ENCODE peak calls at places on chromosomes 13 and 19, in seven cellular contexts. L is A549; C is prostate gland; P is fibroblast of the aortic adventitia; K is activated CD4-positive, alpha-beta T cell treated with anti-CD3 and anti-CD28 coated beads for 48 hours; D is Daoy; S is LHCN-M2. H is an unnamed sample.

GRCh38 chr13:29749401-29750177 is 100.8 kb downstream of the UBL3 start:
- DNase-seq in L (no peak), C (no peak), P (peak; percentile 39), K (no peak), D (peak; percentile 60), S (peak; percentile 2), H (no peak)

GRCh38 chr13:100274942-100275506 is 186.1 kb downstream of the PCCA start:
- DNase-seq in L (no peak), C (no peak), P (no peak), K (no peak), D (peak; percentile 51), S (no peak), H (no peak)

GRCh38 chr13:49366841-49367240 is 77.0 kb downstream of the CAB39L start:
- DNase-seq in L (no peak), C (no peak), P (peak; percentile 64), K (no peak), D (no peak), S (no peak), H (no peak)

GRCh38 chr13:113547248-113547971 is 37.1 kb upstream of the TFDP1 start:
- DNase-seq in L (no peak), C (no peak), P (peak; percentile 75), K (no peak), D (peak; percentile 74), S (no peak), H (peak; percentile 82)

GRCh38 chr13:111908391-111908790 is 158.6 kb upstream of the SOX1 start:
- DNase-seq in L (no peak), C (no peak), P (no peak), K (no peak), D (no peak), S (no peak), H (peak; percentile 84)

GRCh38 chr13:43331676-43332075 is 308.3 kb downstream of the DNAJC15 start:
- DNase-seq in L (no peak), C (peak; percentile 28), P (peak; percentile 60), K (no peak), D (no peak), S (no peak), H (no peak)

GRCh38 chr19:1690570-1691307 is 38.3 kb upstream of the TCF3 start:
- DNase-seq in L (no peak), C (no peak), P (no peak), K (peak; percentile 68), D (peak; percentile 87), S (no peak), H (no peak)

GRCh38 chr19:50341091-50341564 is 12.0 kb upstream of the KCNC3 start:
- DNase-seq in L (no peak), C (no peak), P (no peak), K (no peak), D (no peak), S (no peak), H (no peak)

GRCh38 chr19:38264486-38265212 is at the start of gene SPINT2:
- DNase-seq in L (peak; percentile 84), C (no peak), P (no peak), K (peak; percentile 63), D (no peak), S (no peak), H (no peak)

GRCh38 chr13:105170438-105170837 is 1365.0 kb downstream of the EFNB2 start:
- DNase-seq in L (no peak), C (no peak), P (no peak), K (no peak), D (no peak), S (no peak), H (no peak)

GRCh38 chr19:49506575-49507105 is 5.8 kb upstream of the FCGRT start:
- DNase-seq in L (peak; percentile 80), C (no peak), P (peak; percentile 47), K (peak; percentile 82), D (peak; percentile 70), S (peak; percentile 52), H (no peak)

GRCh38 chr13:34748078-34748477 is 194.0 kb upstream of the NBEA start:
- DNase-seq in L (no peak), C (peak; percentile 26), P (peak; percentile 84), K (no peak), D (no peak), S (no peak), H (no peak)

GRCh38 chr19:16051254-16052025 is 24.9 kb upstream of the TPM4 start:
- DNase-seq in L (no peak), C (no peak), P (peak; percentile 37), K (peak; percentile 57), D (no peak), S (peak; percentile 41), H (no peak)

GRCh38 chr13:59337070-59337469 is 826.7 kb downstream of the DIAPH3 start:
- DNase-seq in L (no peak), C (no peak), P (no peak), K (no peak), D (no peak), S (no peak), H (no peak)

GRCh38 chr19:48878219-48879024 is 6.2 kb downstream of the PPP1R15A start:
- DNase-seq in L (no peak), C (no peak), P (peak; percentile 97), K (no peak), D (no peak), S (no peak), H (no peak)

GRCh38 chr13:85828094-85828684 is 29.0 kb upstream of the SLITRK6 start:
- DNase-seq in L (peak; percentile 1), C (no peak), P (peak; percentile 36), K (no peak), D (peak; percentile 1), S (peak; percentile 3), H (no peak)

GRCh38 chr19:11130824-11131455 is 24.6 kb downstream of the SPC24 start:
- DNase-seq in L (peak; percentile 80), C (peak; percentile 70), P (peak; percentile 63), K (peak; percentile 82), D (peak; percentile 79), S (peak; percentile 79), H (no peak)

GRCh38 chr13:93305886-93306285 is 79.3 kb downstream of the GPC6 start:
- DNase-seq in L (no peak), C (no peak), P (peak; percentile 15), K (no peak), D (no peak), S (no peak), H (no peak)

GRCh38 chr19:609001-609340 is 19.3 kb downstream of the HCN2 start:
- DNase-seq in L (no peak), C (no peak), P (no peak), K (no peak), D (peak; percentile 76), S (peak; percentile 58), H (no peak)

GRCh38 chr19:42634409-42635232 is 39.9 kb upstream of the CEACAM8 start:
- DNase-seq in L (peak; percentile 73), C (no peak), P (peak; percentile 31), K (peak; percentile 71), D (peak; percentile 29), S (peak; percentile 13), H (no peak)

GRCh38 chr19:39499082-39499642 is 415 bp downstream of the DLL3 start:
- DNase-seq in L (no peak), C (no peak), P (no peak), K (peak; percentile 42), D (peak; percentile 50), S (peak; percentile 12), H (no peak)

GRCh38 chr13:29753593-29754485 is 96.6 kb downstream of the UBL3 start:
- DNase-seq in L (no peak), C (no peak), P (peak; percentile 47), K (no peak), D (no peak), S (no peak), H (no peak)

GRCh38 chr13:43953370-43953769 is 73.7 kb downstream of the LACC1 start:
- DNase-seq in L (no peak), C (no peak), P (no peak), K (no peak), D (peak; percentile 10), S (no peak), H (no peak)

GRCh38 chr19:3073931-3074595 is 11.8 kb upstream of the TLE5 start:
- DNase-seq in L (no peak), C (no peak), P (no peak), K (no peak), D (peak; percentile 59), S (peak; percentile 41), H (no peak)

GRCh38 chr19:58361900-58362271 is 665 bp downstream of the ZNF497 start:
- DNase-seq in L (peak; percentile 87), C (peak; percentile 15), P (no peak), K (peak; percentile 74), D (peak; percentile 67), S (peak; percentile 54), H (no peak)

GRCh38 chr13:113883314-113883811 is 19.5 kb upstream of the GAS6 start:
- DNase-seq in L (no peak), C (no peak), P (no peak), K (no peak), D (no peak), S (no peak), H (peak; percentile 75)

GRCh38 chr19:28615966-28616365 is 597.0 kb downstream of the UQCRFS1 start:
- DNase-seq in L (no peak), C (no peak), P (no peak), K (no peak), D (no peak), S (no peak), H (no peak)

H was measured in vagina.